ENCODE peak calls at places on chromosomes 5 and 9, in five cellular contexts. I, O, Z, N and K are unnamed samples.

GRCh38 chr9:115391166-115391825 is 273.3 kb upstream of the TNC start:
- DNase-seq in I (no peak), O (no peak), Z (no peak), N (no peak), K (no peak)

GRCh38 chr5:40594811-40595210 is 84.9 kb upstream of the PTGER4 start:
- DNase-seq in I (no peak), O (no peak), Z (no peak), N (no peak), K (no peak)

GRCh38 chr9:129783516-129784361 is 19.2 kb upstream of the TOR1B start:
- DNase-seq in I (peak; percentile 66), O (peak; percentile 75), Z (peak; percentile 91), N (peak; percentile 16), K (peak; percentile 94)

GRCh38 chr5:143524338-143524929 is 120.9 kb upstream of the NR3C1 start:
- DNase-seq in I (no peak), O (no peak), Z (no peak), N (no peak), K (no peak)

GRCh38 chr9:15293727-15294405 is 13.2 kb downstream of the TTC39B start:
- DNase-seq in I (no peak), O (no peak), Z (no peak), N (no peak), K (no peak)

GRCh38 chr5:21654-22233 is 70.2 kb upstream of the PLEKHG4B start:
- DNase-seq in I (no peak), O (no peak), Z (peak; percentile 37), N (no peak), K (no peak)

GRCh38 chr9:97813072-97813471 is 40.0 kb upstream of the FOXE1 start:
- DNase-seq in I (no peak), O (no peak), Z (no peak), N (no peak), K (no peak)

GRCh38 chr5:107100121-107100520 is 570.6 kb downstream of the EFNA5 start:
- DNase-seq in I (no peak), O (no peak), Z (no peak), N (no peak), K (no peak)

GRCh38 chr9:117205806-117206205 is 209.1 kb downstream of the ASTN2 start:
- DNase-seq in I (no peak), O (no peak), Z (no peak), N (no peak), K (no peak)

GRCh38 chr5:94240064-94240463 is 378.3 kb downstream of the KIAA0825 start:
- DNase-seq in I (no peak), O (no peak), Z (no peak), N (no peak), K (no peak)

GRCh38 chr9:107337676-107338590 is 54.9 kb downstream of the RAD23B start:
- DNase-seq in I (no peak), O (no peak), Z (no peak), N (no peak), K (no peak)

GRCh38 chr5:26104175-26104574 is 934.2 kb downstream of the CDH9 start:
- DNase-seq in I (no peak), O (no peak), Z (no peak), N (no peak), K (no peak)

GRCh38 chr5:66814146-66814991 is 218.2 kb downstream of the MAST4 start:
- DNase-seq in I (peak; percentile 9), O (peak; percentile 37), Z (peak; percentile 77), N (peak; percentile 5), K (no peak)

GRCh38 chr5:19719117-19719516 is 268.9 kb downstream of the CDH18 start:
- DNase-seq in I (no peak), O (no peak), Z (no peak), N (no peak), K (no peak)

GRCh38 chr5:31935702-31936347 is 238.3 kb downstream of the GOLPH3 start:
- DNase-seq in I (no peak), O (no peak), Z (no peak), N (no peak), K (no peak)

GRCh38 chr9:124708633-124709032 is 62.5 kb downstream of the NR6A1 start:
- DNase-seq in I (no peak), O (peak; percentile 32), Z (no peak), N (no peak), K (no peak)

GRCh38 chr5:34900660-34901059 is 14.6 kb downstream of the RAD1 start:
- DNase-seq in I (no peak), O (no peak), Z (no peak), N (no peak), K (no peak)

GRCh38 chr5:132979976-132980375 is 16.5 kb upstream of the AFF4 start:
- DNase-seq in I (no peak), O (no peak), Z (no peak), N (no peak), K (no peak)

GRCh38 chr9:105007143-105007542 is 79.2 kb upstream of the ABCA1 start:
- DNase-seq in I (no peak), O (peak; percentile 50), Z (no peak), N (no peak), K (no peak)

GRCh38 chr9:70257991-70258691 is 637 bp upstream of the SMC5 start:
- DNase-seq in I (peak; percentile 1), O (peak; percentile 85), Z (peak; percentile 70), N (no peak), K (no peak)

DNA sequence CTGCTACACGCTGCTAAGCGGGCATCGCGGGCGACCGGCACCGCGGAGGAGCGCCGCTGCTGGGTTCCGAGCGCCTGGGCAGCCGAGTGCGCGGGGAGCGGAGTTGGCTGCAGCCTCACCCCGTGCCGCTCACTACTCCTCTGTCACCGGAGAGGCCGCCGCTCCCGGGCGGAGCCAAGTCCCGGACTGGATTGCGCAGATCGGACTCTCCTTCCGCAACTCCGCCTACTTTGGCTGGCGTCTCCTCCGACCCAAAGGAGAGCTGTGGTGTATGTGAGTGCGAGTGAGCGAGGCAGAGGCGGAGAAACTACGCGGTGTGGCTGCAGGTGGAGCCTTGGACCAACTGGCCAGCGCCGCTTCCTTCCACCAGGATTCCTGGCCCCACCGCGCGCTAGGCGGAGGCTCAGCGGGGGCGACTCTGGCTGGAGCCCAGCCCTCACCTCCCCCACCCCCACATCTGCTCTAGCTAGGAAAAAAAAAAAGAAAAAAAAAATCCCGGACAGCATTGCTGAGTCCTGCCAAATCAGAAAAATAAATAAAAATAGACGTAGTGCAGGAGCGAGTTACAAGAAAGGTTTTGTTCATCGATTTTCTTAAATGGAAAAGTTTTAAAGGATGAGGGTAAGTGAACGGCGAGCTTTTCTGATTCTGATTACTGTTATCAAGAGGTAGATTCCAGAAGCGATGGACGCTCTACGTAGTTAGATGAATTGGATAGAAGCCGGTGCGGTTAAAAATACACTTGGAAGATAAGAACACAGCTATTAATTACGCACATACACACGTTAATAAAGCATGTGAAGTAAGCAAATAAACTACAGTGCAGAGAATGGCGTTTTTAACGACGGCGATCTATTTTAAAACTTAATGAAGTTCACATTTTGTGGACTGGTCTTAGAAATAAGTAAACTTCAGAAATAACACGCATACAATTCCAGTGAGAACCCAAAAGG is at the start of gene SEMA6A:
- DNase-seq in I (peak; percentile 71), O (peak; percentile 96), Z (peak; percentile 98), N (peak; percentile 81), K (peak; percentile 96)
- TF ChIP-seq POLR2AphosphoS5 in I (peak; percentile 36), O (peak; percentile 95), Z (peak; percentile 93), N (peak; percentile 82), K (peak; percentile 89)

GRCh38 chr5:123530728-123531127 is 18.8 kb downstream of the CSNK1G3 start:
- DNase-seq in I (no peak), O (no peak), Z (no peak), N (no peak), K (no peak)
- TF ChIP-seq POLR2AphosphoS5 in I (no peak), O (no peak), Z (no peak), N (no peak), K (no peak)

DNA sequence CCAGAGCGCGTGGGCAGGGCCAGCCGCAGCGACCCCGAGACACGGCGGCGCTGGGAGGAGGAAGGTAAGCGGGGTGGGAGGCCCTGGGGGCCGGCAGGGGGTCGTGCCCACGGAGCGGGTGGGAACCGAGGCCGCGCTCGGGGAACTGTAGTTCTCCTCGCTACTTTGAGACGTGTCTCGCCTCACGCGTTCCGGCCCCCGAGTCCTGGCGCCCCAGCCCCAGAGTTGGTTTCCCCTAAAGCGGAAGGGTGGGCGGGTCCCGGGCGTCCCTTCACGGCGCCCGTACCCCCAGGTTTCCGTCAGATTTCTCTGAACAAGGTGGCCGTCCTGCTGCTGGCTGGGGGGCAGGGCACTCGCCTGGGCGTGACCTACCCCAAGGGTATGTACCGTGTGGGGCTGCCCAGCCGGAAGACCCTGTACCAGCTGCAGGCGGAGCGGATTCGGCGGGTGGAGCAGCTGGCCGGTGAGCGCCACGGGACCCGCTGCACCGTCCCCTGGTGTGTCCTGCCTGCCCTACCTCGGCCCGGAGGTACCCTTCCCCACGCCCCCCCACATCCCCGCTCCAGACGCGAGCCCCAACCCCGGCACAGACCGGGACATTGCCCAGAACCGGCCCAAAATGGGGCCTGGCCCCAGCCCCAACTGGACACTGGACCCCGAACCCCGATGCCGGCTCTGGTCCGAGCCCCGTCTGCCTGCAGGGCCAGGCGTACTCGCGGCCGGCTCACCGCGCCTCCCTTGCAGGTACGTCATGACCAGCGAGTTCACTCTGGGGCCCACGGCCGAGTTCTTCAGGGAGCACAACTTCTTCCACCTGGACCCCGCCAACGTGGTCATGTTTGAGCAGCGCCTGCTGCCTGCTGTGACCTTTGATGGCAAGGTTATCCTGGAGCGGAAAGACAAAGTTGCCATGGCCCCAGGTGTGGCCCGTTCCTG is 709 bp downstream of the UAP1L1 start:
- DNase-seq in I (no peak), O (peak; percentile 59), Z (no peak), N (no peak), K (no peak)
- TF ChIP-seq POLR2AphosphoS5 in I (no peak), O (no peak), Z (no peak), N (no peak), K (no peak)

GRCh38 chr5:68239485-68239884 is 23.9 kb downstream of the PIK3R1 start:
- DNase-seq in I (peak; percentile 13), O (peak; percentile 77), Z (peak; percentile 16), N (no peak), K (peak; percentile 95)
- TF ChIP-seq POLR2AphosphoS5 in I (no peak), O (peak; percentile 60), Z (no peak), N (no peak), K (peak; percentile 79)

GRCh38 chr5:56170557-56170956 is 62.6 kb downstream of the ANKRD55 start:
- DNase-seq in I (no peak), O (no peak), Z (no peak), N (no peak), K (no peak)

GRCh38 chr5:56167522-56167921 is 65.6 kb downstream of the ANKRD55 start:
- DNase-seq in I (no peak), O (no peak), Z (no peak), N (no peak), K (no peak)

GRCh38 chr5:56168066-56168478 is 65.1 kb downstream of the ANKRD55 start:
- DNase-seq in I (no peak), O (no peak), Z (no peak), N (no peak), K (no peak)

GRCh38 chr5:56169949-56170348 is 63.2 kb downstream of the ANKRD55 start:
- DNase-seq in I (no peak), O (no peak), Z (no peak), N (no peak), K (no peak)

GRCh38 chr5:56169281-56169680 is 63.8 kb downstream of the ANKRD55 start:
- DNase-seq in I (no peak), O (no peak), Z (no peak), N (no peak), K (no peak)
- TF ChIP-seq POLR2AphosphoS5 in I (no peak), O (no peak), Z (no peak), N (no peak), K (no peak)